ENCODE peak calls at places on chromosomes 3 and 15, in ten cellular contexts. O is coronary artery, U is right lobe of liver, G is cardiac muscle cell, I is stomach, B is AG04450, D is esophagus muscularis mucosa, J is uterus, Q is heart right ventricle, P is IMR-90. X is an unnamed sample.

GRCh38 chr3:58835075-58835474 is 168.5 kb upstream of the FAM3D start:
- DNase-seq in O (no peak), U (no peak), G (no peak), I (no peak), B (no peak), D (no peak), J (no peak), Q (no peak), P (peak; percentile 38), X (no peak)

GRCh38 chr15:41513282-41514227 is at the start of gene LTK:
- DNase-seq in O (no peak), U (peak; percentile 56), G (peak; percentile 74), I (no peak), B (no peak), D (no peak), J (peak; percentile 21), Q (no peak), P (no peak), X (peak; percentile 47)

GRCh38 chr15:31216210-31216911 is 110.3 kb upstream of the KLF13 start:
- DNase-seq in O (peak; percentile 91), U (peak; percentile 96), G (peak; percentile 47), I (peak; percentile 93), B (no peak), D (peak; percentile 98), J (peak; percentile 84), Q (peak; percentile 93), P (no peak), X (peak; percentile 81)

GRCh38 chr3:32963871-32964270 is 12.4 kb downstream of the CCR4 start:
- DNase-seq in O (peak; percentile 9), U (no peak), G (no peak), I (no peak), B (no peak), D (peak; percentile 53), J (no peak), Q (no peak), P (no peak), X (no peak)

GRCh38 chr3:106673926-106674569 is 703.2 kb upstream of the CCDC54 start:
- DNase-seq in O (no peak), U (no peak), G (no peak), I (no peak), B (no peak), D (no peak), J (no peak), Q (no peak), P (peak; percentile 47), X (no peak)

GRCh38 chr3:194999491-194999890 is 271.5 kb downstream of the XXYLT1 start:
- DNase-seq in O (no peak), U (no peak), G (no peak), I (no peak), B (no peak), D (no peak), J (no peak), Q (no peak), P (no peak), X (no peak)

GRCh38 chr3:24145981-24146822 is 201.1 kb downstream of the NR1D2 start:
- DNase-seq in O (no peak), U (no peak), G (no peak), I (no peak), B (peak; percentile 33), D (no peak), J (no peak), Q (no peak), P (peak; percentile 90), X (no peak)

GRCh38 chr3:126202281-126203079 is 22.1 kb upstream of the ALDH1L1 start:
- DNase-seq in O (no peak), U (no peak), G (no peak), I (no peak), B (no peak), D (peak; percentile 42), J (no peak), Q (no peak), P (no peak), X (peak; percentile 40)

GRCh38 chr15:70856884-70857546 is 3.1 kb upstream of the LARP6 start:
- DNase-seq in O (peak; percentile 92), U (no peak), G (no peak), I (peak; percentile 68), B (peak; percentile 99), D (peak; percentile 95), J (peak; percentile 79), Q (peak; percentile 51), P (peak; percentile 100), X (peak; percentile 69)

GRCh38 chr3:136078421-136079364 is 113.2 kb downstream of the PPP2R3A start:
- DNase-seq in O (no peak), U (no peak), G (no peak), I (no peak), B (no peak), D (no peak), J (no peak), Q (no peak), P (peak; percentile 38), X (no peak)

GRCh38 chr3:14148041-14148985 is 23.5 kb downstream of the TMEM43 start:
- DNase-seq in O (peak; percentile 68), U (no peak), G (no peak), I (no peak), B (no peak), D (no peak), J (no peak), Q (no peak), P (no peak), X (peak; percentile 13)

GRCh38 chr3:14145670-14146380 is 21.0 kb downstream of the TMEM43 start:
- DNase-seq in O (peak; percentile 74), U (no peak), G (no peak), I (no peak), B (no peak), D (no peak), J (no peak), Q (no peak), P (no peak), X (peak; percentile 9)

GRCh38 chr3:14146381-14147062 is 21.7 kb downstream of the TMEM43 start:
- DNase-seq in O (no peak), U (no peak), G (no peak), I (no peak), B (no peak), D (no peak), J (no peak), Q (no peak), P (no peak), X (peak; percentile 9)

GRCh38 chr3:14147617-14148016 is 22.8 kb downstream of the TMEM43 start:
- DNase-seq in O (peak; percentile 50), U (no peak), G (no peak), I (no peak), B (no peak), D (no peak), J (no peak), Q (no peak), P (no peak), X (peak; percentile 10)

DNA sequence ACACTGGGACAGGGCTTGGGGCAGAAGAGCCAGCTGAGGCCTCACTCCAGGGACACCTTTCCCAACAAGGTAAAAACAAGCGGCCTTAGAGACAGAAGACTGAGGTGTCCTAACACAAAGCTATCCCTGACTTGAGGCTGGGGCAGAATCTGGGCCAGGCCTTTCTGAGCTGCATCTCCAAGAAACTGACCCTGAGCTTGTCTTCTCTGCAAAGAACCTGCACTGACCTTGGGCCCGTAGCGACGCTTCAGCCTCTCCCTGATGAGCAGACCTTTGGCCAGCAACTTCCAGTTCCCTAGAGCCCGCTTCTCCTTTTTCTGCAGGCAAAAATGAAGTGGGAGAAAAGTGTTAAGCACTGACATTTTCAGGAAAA is 22.2 kb downstream of the TMEM43 start:
- DNase-seq in O (peak; percentile 62), U (no peak), G (no peak), I (no peak), B (no peak), D (no peak), J (no peak), Q (no peak), P (no peak), X (peak; percentile 7)
- H3K27ac ChIP-seq in O (peak overlapping the region; percentile 95), U (no peak overlapping the region), G (no peak overlapping the region), I (no peak overlapping the region), B (no peak overlapping the region), D (peak overlapping the region; percentile 86), J (peak overlapping the region; percentile 86), Q (no peak overlapping the region), P (no peak overlapping the region), X (no peak overlapping the region)

GRCh38 chr15:57079446-57079845 is 161.0 kb downstream of the TCF12 start:
- DNase-seq in O (no peak), U (no peak), G (no peak), I (no peak), B (no peak), D (no peak), J (no peak), Q (no peak), P (no peak), X (no peak)
- TF ChIP-seq CTCF in O (no peak), U (no peak), G (no peak), I (no peak), B (no peak), D (no peak), J (no peak), Q (no peak), P (no peak), X (no peak)

GRCh38 chr3:148146241-148146640 is 551.5 kb upstream of the AGTR1 start:
- DNase-seq in O (no peak), U (no peak), G (no peak), I (no peak), B (no peak), D (no peak), J (no peak), Q (no peak), P (no peak), X (no peak)

GRCh38 chr3:148146947-148147346 is 550.8 kb upstream of the AGTR1 start:
- DNase-seq in O (no peak), U (no peak), G (no peak), I (no peak), B (peak; percentile 16), D (no peak), J (no peak), Q (no peak), P (peak; percentile 53), X (no peak)

GRCh38 chr3:148147896-148148295 is 549.8 kb upstream of the AGTR1 start:
- DNase-seq in O (no peak), U (no peak), G (no peak), I (no peak), B (no peak), D (no peak), J (no peak), Q (no peak), P (no peak), X (no peak)

GRCh38 chr3:148150141-148150540 is 547.6 kb upstream of the AGTR1 start:
- DNase-seq in O (no peak), U (no peak), G (no peak), I (no peak), B (no peak), D (no peak), J (no peak), Q (no peak), P (no peak), X (no peak)

GRCh38 chr3:148149556-148149955 is 548.1 kb upstream of the AGTR1 start:
- DNase-seq in O (no peak), U (no peak), G (no peak), I (no peak), B (no peak), D (no peak), J (no peak), Q (no peak), P (no peak), X (no peak)
- H3K27ac ChIP-seq in O (no peak overlapping the region), U (no peak overlapping the region), G (no peak overlapping the region), I (no peak overlapping the region), B (no peak overlapping the region), D (no peak overlapping the region), J (no peak overlapping the region), Q (no peak overlapping the region), P (no peak overlapping the region), X (no peak overlapping the region)

DNA sequence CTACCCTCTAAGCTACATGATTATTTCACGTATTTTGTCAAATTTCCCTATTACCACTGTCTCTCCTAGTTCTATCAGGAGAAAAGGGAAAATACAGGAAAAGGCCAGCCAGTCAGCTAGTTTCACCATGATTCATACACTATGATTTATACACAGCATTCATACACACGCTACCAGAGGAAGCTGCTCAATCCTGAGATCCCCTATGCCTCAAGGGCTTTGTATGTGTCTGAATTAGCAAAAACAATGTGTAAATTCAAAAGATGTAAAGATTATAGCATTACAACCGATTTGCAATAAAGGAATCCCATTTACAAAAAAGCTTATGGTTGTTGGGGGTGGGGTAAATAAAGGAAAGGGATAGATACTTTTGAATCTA is 3.1 kb upstream of the ACKR4 start:
- DNase-seq in O (no peak), U (no peak), G (no peak), I (no peak), B (peak; percentile 42), D (no peak), J (no peak), Q (no peak), P (peak; percentile 85), X (no peak)
- TF ChIP-seq CTCF in O (no peak), U (no peak), G (no peak), I (no peak), B (no peak), D (no peak), J (no peak), Q (no peak), P (no peak), X (no peak)

X was measured in testis.